ENCODE peak calls at places on chromosomes 4 and X, in five cellular contexts. M is fibroblast of mammary gland, Y is IMR-90, B is posterior vena cava, W is ACHN. H is an unnamed sample.

GRCh38 chr4:78560296-78560963 is 8.9 kb downstream of the ANXA3 start:
- DNase-seq in M (peak), Y (peak), W (peak), B (no peak), H (no peak)

GRCh38 chr4:95107635-95108034 is 349.9 kb downstream of the BMPR1B start:
- DNase-seq in Y (peak), W (no peak), M (peak), B (no peak), H (no peak)

GRCh38 chr4:153365003-153365402 is 20.5 kb downstream of the MND1 start:
- DNase-seq in W (no peak), M (no peak), B (no peak), Y (no peak), H (no peak)

GRCh38 chr4:105683038-105683437 is 25.5 kb downstream of the INTS12 start:
- DNase-seq in Y (no peak), W (no peak), B (no peak), M (no peak), H (no peak)

GRCh38 chr4:169485791-169486742 is 126.3 kb downstream of the NEK1 start:
- DNase-seq in M (peak), Y (peak), B (no peak), W (peak), H (peak)

GRCh38 chr4:113869743-113870375 is 108.3 kb upstream of the CAMK2D start:
- DNase-seq in Y (peak), W (peak), B (no peak), M (peak), H (peak)

GRCh38 chr4:187218705-187219245 is 495.1 kb upstream of the FAT1 start:
- DNase-seq in W (no peak), B (no peak), Y (peak), M (no peak), H (no peak)

GRCh38 chr4:141132689-141133145 is 552 bp downstream of the RNF150 start:
- DNase-seq in B (no peak), Y (peak), M (no peak), W (no peak), H (no peak)

GRCh38 chr4:139774759-139775487 is 109.3 kb downstream of the MGST2 start:
- DNase-seq in Y (no peak), M (no peak), W (no peak), B (no peak), H (no peak)

GRCh38 chrX:54721424-54721823 is 76.6 kb downstream of the ITIH6 start:
- DNase-seq in M (no peak), B (no peak), Y (no peak), W (peak), H (no peak)

GRCh38 chr4:26131053-26131452 is 189.8 kb upstream of the RBPJ start:
- DNase-seq in W (no peak), B (no peak), Y (no peak), M (no peak), H (no peak)

GRCh38 chr4:185183622-185184281 is 20.0 kb downstream of the CFAP97 start:
- DNase-seq in W (peak), B (no peak), Y (peak), M (peak), H (peak)

GRCh38 chr4:56681849-56682175 is 716 bp upstream of the HOPX start:
- DNase-seq in B (no peak), W (no peak), M (no peak), Y (no peak), H (no peak)

GRCh38 chrX:109448539-109448938 is 33.3 kb downstream of the GUCY2F start:
- DNase-seq in M (no peak), W (no peak), B (no peak), Y (no peak), H (no peak)

GRCh38 chrX:103733017-103733416 is 22.3 kb downstream of the TMEM31 start:
- DNase-seq in W (no peak), B (peak), Y (no peak), M (peak), H (no peak)

GRCh38 chr4:41072021-41072777 is 142.1 kb downstream of the APBB2 start:
- DNase-seq in B (no peak), Y (no peak), W (no peak), M (no peak), H (no peak)

GRCh38 chr4:5931526-5931925 is 38.6 kb upstream of the CRMP1 start:
- DNase-seq in W (no peak), Y (no peak), B (no peak), M (no peak), H (no peak)

GRCh38 chrX:56800307-56800706 is 71.3 kb downstream of the NBDY start:
- DNase-seq in M (no peak), Y (no peak), W (no peak), B (peak), H (no peak)